ENCODE peak calls at places on chromosomes 2 and 18, in four cellular contexts. Z is CD8-positive, alpha-beta T cell; I is HCT116; Q is coronary artery. H is an unnamed sample.

GRCh38 chr18:62485684-62486083 is 37.1 kb upstream of the ZCCHC2 start:
- DNase-seq in Z (no peak), I (peak), Q (no peak), H (no peak)

GRCh38 chr2:143422681-143423080 is 293.5 kb downstream of the ARHGAP15 start:
- DNase-seq in Z (no peak), I (no peak), Q (no peak), H (no peak)

GRCh38 chr2:139867601-139868226 is 1087.5 kb upstream of the NXPH2 start:
- DNase-seq in Z (no peak), I (no peak), Q (no peak), H (no peak)

GRCh38 chr2:209556354-209556961 is 132.6 kb downstream of the MAP2 start:
- DNase-seq in Z (no peak), I (peak), Q (no peak), H (no peak)

GRCh38 chr2:237529452-237530402 is 36.6 kb upstream of the PRLH start:
- DNase-seq in Z (no peak), I (no peak), Q (no peak), H (no peak)

GRCh38 chr2:56185101-56185581 is 1.4 kb downstream of the CCDC85A start:
- DNase-seq in Z (no peak), I (no peak), Q (no peak), H (no peak)

GRCh38 chr2:39537150-39537549 is 100.1 kb upstream of the MAP4K3 start:
- DNase-seq in Z (no peak), I (no peak), Q (no peak), H (no peak)

GRCh38 chr2:3472296-3472695 is 47.0 kb downstream of the ADI1 start:
- DNase-seq in Z (no peak), I (no peak), Q (no peak), H (no peak)

GRCh38 chr2:28956415-28956826 is 24.7 kb upstream of the TOGARAM2 start:
- DNase-seq in Z (peak), I (peak), Q (no peak), H (no peak)

GRCh38 chr2:152396051-152396511 is 61.1 kb downstream of the FMNL2 start:
- DNase-seq in Z (no peak), I (no peak), Q (no peak), H (no peak)

GRCh38 chr2:232310189-232310588 is 68.4 kb upstream of the ALPP start:
- DNase-seq in Z (peak), I (no peak), Q (peak), H (no peak)

GRCh38 chr18:41745166-41746049 is 209.6 kb upstream of the PIK3C3 start:
- DNase-seq in Z (no peak), I (no peak), Q (no peak), H (no peak)

GRCh38 chr2:161965994-161966393 is 108.0 kb downstream of the DPP4 start:
- DNase-seq in Z (no peak), I (no peak), Q (no peak), H (no peak)

GRCh38 chr2:675982-676646 is 1.1 kb downstream of the TMEM18 start:
- DNase-seq in Z (peak), I (no peak), Q (no peak), H (peak)

GRCh38 chr2:72118386-72118785 is 29.3 kb downstream of the CYP26B1 start:
- DNase-seq in Z (no peak), I (no peak), Q (no peak), H (no peak)

GRCh38 chr2:26938399-26938798 is 32.0 kb upstream of the MAPRE3 start:
- DNase-seq in Z (no peak), I (no peak), Q (no peak), H (no peak)

GRCh38 chr2:227322530-227323190 is 2.4 kb upstream of the MFF start:
- DNase-seq in Z (no peak), I (no peak), Q (no peak), H (no peak)

GRCh38 chr2:229622495-229623355 is 91.6 kb downstream of the DNER start:
- DNase-seq in Z (no peak), I (no peak), Q (no peak), H (no peak)

GRCh38 chr18:26930630-26931029 is 65.1 kb upstream of the AQP4 start:
- DNase-seq in Z (no peak), I (no peak), Q (no peak), H (no peak)

GRCh38 chr2:64367868-64368267 is 86.1 kb upstream of the LGALSL start:
- DNase-seq in Z (no peak), I (no peak), Q (no peak), H (no peak)

GRCh38 chr2:240926516-240927389 is 20.6 kb downstream of the CROCC2 start:
- DNase-seq in Z (no peak), I (no peak), Q (peak), H (peak)

GRCh38 chr2:231917280-231918088 is 8.7 kb downstream of the NPPC start:
- DNase-seq in Z (no peak), I (no peak), Q (no peak), H (peak)

GRCh38 chr2:241136191-241136590 is 13.1 kb downstream of the PASK start:
- DNase-seq in Z (no peak), I (no peak), Q (no peak), H (peak)

GRCh38 chr2:69947078-69947801 is 14.2 kb downstream of the ASPRV1 start:
- DNase-seq in Z (no peak), I (no peak), Q (no peak), H (no peak)

GRCh38 chr2:12044857-12045256 is 298.4 kb downstream of the LPIN1 start:
- DNase-seq in Z (peak), I (no peak), Q (no peak), H (no peak)

GRCh38 chr18:42229211-42230210 is 274.5 kb downstream of the PIK3C3 start:
- DNase-seq in Z (no peak), I (no peak), Q (no peak), H (no peak)

GRCh38 chr2:26430826-26431225 is 29.1 kb downstream of the DRC1 start:
- DNase-seq in Z (no peak), I (no peak), Q (no peak), H (no peak)

GRCh38 chr2:223997938-223998337 is 40.7 kb downstream of the MRPL44 start:
- DNase-seq in Z (no peak), I (no peak), Q (no peak), H (no peak)

GRCh38 chr18:48918660-48919415 is 31.9 kb downstream of the SMAD7 start:
- DNase-seq in Z (no peak), I (no peak), Q (peak), H (no peak)

GRCh38 chr18:50266248-50266704 is at the start of gene CFAP53:
- DNase-seq in Z (peak), I (no peak), Q (peak), H (peak)

GRCh38 chr2:142325870-142326269 is 195.1 kb upstream of the LRP1B start:
- DNase-seq in Z (no peak), I (no peak), Q (no peak), H (no peak)

GRCh38 chr18:37395138-37395537 is 170.5 kb downstream of the CELF4 start:
- DNase-seq in Z (no peak), I (no peak), Q (no peak), H (no peak)

GRCh38 chr18:22197668-22198067 is 28.3 kb downstream of the GATA6 start:
- DNase-seq in Z (no peak), I (no peak), Q (no peak), H (no peak)

GRCh38 chr18:22200611-22201225 is 31.3 kb downstream of the GATA6 start:
- DNase-seq in Z (no peak), I (no peak), Q (no peak), H (peak)

GRCh38 chr18:22195052-22195451 is 25.7 kb downstream of the GATA6 start:
- DNase-seq in Z (no peak), I (no peak), Q (no peak), H (no peak)

GRCh38 chr18:22199005-22199404 is 29.6 kb downstream of the GATA6 start:
- DNase-seq in Z (no peak), I (no peak), Q (no peak), H (no peak)

GRCh38 chr18:22198163-22198562 is 28.8 kb downstream of the GATA6 start:
- DNase-seq in Z (no peak), I (no peak), Q (no peak), H (no peak)
- H3K27ac ChIP-seq in Z (no peak), I (no peak), Q (peak), H (peak)

GRCh38 chr2:9981646-9982045 is 30.2 kb downstream of the GRHL1 start:
- DNase-seq in Z (no peak), I (no peak), Q (no peak), H (no peak)

GRCh38 chr2:9982891-9983290 is 31.4 kb downstream of the GRHL1 start:
- DNase-seq in Z (no peak), I (no peak), Q (no peak), H (no peak)

GRCh38 chr2:9982248-9982647 is 30.8 kb downstream of the GRHL1 start:
- DNase-seq in Z (no peak), I (no peak), Q (no peak), H (no peak)

GRCh38 chr2:9980520-9980919 is 29.0 kb downstream of the GRHL1 start:
- DNase-seq in Z (no peak), I (no peak), Q (no peak), H (no peak)

DNA sequence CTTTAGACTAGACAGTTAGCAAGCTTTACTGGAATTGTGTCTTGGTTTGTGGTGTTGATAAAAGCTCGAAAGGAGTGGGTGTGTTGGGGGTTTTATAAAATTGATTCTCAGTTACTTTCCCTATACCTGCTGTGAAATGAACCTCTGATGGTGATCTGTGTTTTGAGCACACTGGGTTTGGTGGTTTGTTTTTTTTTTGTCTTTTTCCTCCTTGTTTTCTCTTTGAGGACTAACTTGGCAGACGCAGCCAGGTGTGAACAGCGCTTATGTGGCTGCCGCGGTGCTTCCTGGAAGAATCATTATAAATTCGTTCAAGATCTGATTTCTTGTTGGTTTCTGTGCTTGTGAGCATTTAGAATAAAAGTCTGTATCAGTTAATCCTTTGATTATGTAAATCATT is 28.5 kb downstream of the GRHL1 start:
- DNase-seq in Z (no peak), I (no peak), Q (no peak), H (no peak)
- H3K27ac ChIP-seq in Z (no peak), I (no peak), Q (no peak), H (no peak)

GRCh38 chr2:31998731-31999383 is 12.0 kb downstream of the MEMO1 start:
- DNase-seq in Z (no peak), I (no peak), Q (no peak), H (no peak)
- H3K27ac ChIP-seq in Z (no peak), I (no peak), Q (no peak), H (no peak)

DNA sequence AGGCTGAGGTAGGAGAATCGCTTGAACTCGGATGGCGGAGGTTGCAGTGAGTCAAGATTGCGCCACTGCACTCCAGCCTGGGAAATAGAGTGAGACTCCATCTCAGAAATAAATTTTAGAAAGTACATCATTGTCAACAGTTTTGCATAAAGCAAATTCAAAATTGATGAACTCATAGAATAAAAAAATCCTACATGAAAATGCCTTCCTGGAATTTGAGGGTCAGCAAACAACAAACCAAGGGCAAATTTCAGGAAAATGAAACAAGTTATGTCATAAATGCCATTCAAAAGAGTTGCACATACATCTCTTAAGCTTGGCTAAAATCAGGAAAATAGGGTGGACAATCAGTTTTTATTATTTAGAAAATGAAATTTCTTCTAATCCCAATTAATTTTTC is 45.1 kb downstream of the COL5A2 start:
- DNase-seq in Z (no peak), I (no peak), Q (no peak), H (no peak)
- H3K27ac ChIP-seq in Z (no peak), I (no peak), Q (no peak), H (no peak)